ENCODE peak calls at places on chromosomes 11 and 22, in five cellular contexts. One of them, this sample, is unnamed.

GRCh38 chr22:45844949-45845613 is 131.9 kb downstream of the WNT7B start:
- DNase-seq in epithelial cell of esophagus: peak; percentile 33
- DNase-seq in left lung: no peak
- DNase-seq in HAP-1: peak; percentile 37
- DNase-seq in naive thymus-derived CD4-positive, alpha-beta T cell: no peak
- DNase-seq in this sample: no peak

GRCh38 chr11:134030853-134031252 is 38.0 kb upstream of the JAM3 start:
- DNase-seq in epithelial cell of esophagus: no peak
- DNase-seq in left lung: no peak
- DNase-seq in HAP-1: peak; percentile 45
- DNase-seq in naive thymus-derived CD4-positive, alpha-beta T cell: no peak
- DNase-seq in this sample: no peak

GRCh38 chr11:114260077-114260476 is 36.1 kb upstream of the NNMT start:
- DNase-seq in epithelial cell of esophagus: no peak
- DNase-seq in left lung: no peak
- DNase-seq in HAP-1: no peak
- DNase-seq in naive thymus-derived CD4-positive, alpha-beta T cell: no peak
- DNase-seq in this sample: no peak

GRCh38 chr11:35005156-35005780 is 88.8 kb downstream of the PDHX start:
- DNase-seq in epithelial cell of esophagus: peak; percentile 69
- DNase-seq in left lung: no peak
- DNase-seq in HAP-1: no peak
- DNase-seq in naive thymus-derived CD4-positive, alpha-beta T cell: no peak
- DNase-seq in this sample: no peak

GRCh38 chr11:96483550-96483949 is 93.7 kb downstream of the JRKL start:
- DNase-seq in epithelial cell of esophagus: no peak
- DNase-seq in left lung: no peak
- DNase-seq in HAP-1: no peak
- DNase-seq in naive thymus-derived CD4-positive, alpha-beta T cell: no peak
- DNase-seq in this sample: no peak

GRCh38 chr11:45219411-45219810 is 66.7 kb downstream of the SYT13 start:
- DNase-seq in epithelial cell of esophagus: no peak
- DNase-seq in left lung: no peak
- DNase-seq in HAP-1: no peak
- DNase-seq in naive thymus-derived CD4-positive, alpha-beta T cell: no peak
- DNase-seq in this sample: no peak

GRCh38 chr11:110176366-110177056 is 83.3 kb downstream of the ZC3H12C start:
- DNase-seq in epithelial cell of esophagus: no peak
- DNase-seq in left lung: no peak
- DNase-seq in HAP-1: no peak
- DNase-seq in naive thymus-derived CD4-positive, alpha-beta T cell: no peak
- DNase-seq in this sample: no peak

GRCh38 chr11:117090111-117090706 is 8.0 kb downstream of the SIK3 start:
- DNase-seq in epithelial cell of esophagus: peak; percentile 76
- DNase-seq in left lung: no peak
- DNase-seq in HAP-1: no peak
- DNase-seq in naive thymus-derived CD4-positive, alpha-beta T cell: no peak
- DNase-seq in this sample: no peak

GRCh38 chr22:44348963-44349950 is 36.5 kb upstream of the SHISAL1 start:
- DNase-seq in epithelial cell of esophagus: no peak
- DNase-seq in left lung: no peak
- DNase-seq in HAP-1: no peak
- DNase-seq in naive thymus-derived CD4-positive, alpha-beta T cell: no peak
- DNase-seq in this sample: no peak

DNA sequence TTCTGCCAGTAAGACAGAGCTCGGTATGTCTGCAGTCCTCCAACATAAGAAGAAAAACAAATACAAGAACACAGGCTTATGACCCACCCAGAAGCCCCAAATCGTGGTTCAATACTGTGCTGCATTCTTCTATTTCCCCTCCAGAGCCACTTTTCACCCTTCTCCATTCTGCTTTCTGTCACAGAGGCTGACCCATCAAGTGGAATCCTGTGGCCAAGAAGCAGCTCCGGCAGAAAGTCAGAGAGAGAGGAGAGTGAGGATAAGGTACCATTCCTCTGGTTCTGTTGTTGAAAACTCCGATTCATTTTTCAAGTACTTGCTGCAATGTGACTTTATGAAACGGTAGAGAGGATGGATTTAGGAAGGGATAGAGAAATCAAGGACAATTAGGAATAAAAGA is 30.4 kb downstream of the PGM2L1 start:
- DNase-seq in epithelial cell of esophagus: no peak
- DNase-seq in left lung: no peak
- DNase-seq in HAP-1: no peak
- DNase-seq in naive thymus-derived CD4-positive, alpha-beta T cell: no peak
- DNase-seq in this sample: no peak
- H3K4me3 ChIP-seq in epithelial cell of esophagus: no peak overlapping the region
- H3K4me3 ChIP-seq in left lung: no peak overlapping the region
- H3K4me3 ChIP-seq in HAP-1: no peak overlapping the region
- H3K4me3 ChIP-seq in naive thymus-derived CD4-positive, alpha-beta T cell: no peak overlapping the region
- H3K4me3 ChIP-seq in this sample: no peak overlapping the region

GRCh38 chr11:62547691-62548281 is 1.2 kb upstream of the AHNAK start:
- DNase-seq in epithelial cell of esophagus: peak; percentile 99
- DNase-seq in left lung: no peak
- DNase-seq in HAP-1: no peak
- DNase-seq in naive thymus-derived CD4-positive, alpha-beta T cell: no peak
- DNase-seq in this sample: no peak
- H3K4me3 ChIP-seq in epithelial cell of esophagus: peak overlapping the region; percentile 67
- H3K4me3 ChIP-seq in left lung: no peak overlapping the region
- H3K4me3 ChIP-seq in HAP-1: no peak overlapping the region
- H3K4me3 ChIP-seq in naive thymus-derived CD4-positive, alpha-beta T cell: no peak overlapping the region
- H3K4me3 ChIP-seq in this sample: no peak overlapping the region

GRCh38 chr11:78138281-78138680 is 1.1 kb downstream of the ALG8 start:
- DNase-seq in epithelial cell of esophagus: peak; percentile 13
- DNase-seq in left lung: no peak
- DNase-seq in HAP-1: no peak
- DNase-seq in naive thymus-derived CD4-positive, alpha-beta T cell: no peak
- DNase-seq in this sample: no peak
- H3K4me3 ChIP-seq in epithelial cell of esophagus: peak overlapping the region; percentile 99
- H3K4me3 ChIP-seq in left lung: no peak overlapping the region
- H3K4me3 ChIP-seq in HAP-1: no peak overlapping the region
- H3K4me3 ChIP-seq in naive thymus-derived CD4-positive, alpha-beta T cell: peak overlapping the region; percentile 88
- H3K4me3 ChIP-seq in this sample: no peak overlapping the region

GRCh38 chr22:26646158-26646557 is 11.2 kb upstream of the MIAT start:
- DNase-seq in epithelial cell of esophagus: no peak
- DNase-seq in left lung: no peak
- DNase-seq in HAP-1: no peak
- DNase-seq in naive thymus-derived CD4-positive, alpha-beta T cell: no peak
- DNase-seq in this sample: no peak
- H3K4me3 ChIP-seq in epithelial cell of esophagus: no peak overlapping the region
- H3K4me3 ChIP-seq in left lung: no peak overlapping the region
- H3K4me3 ChIP-seq in HAP-1: no peak overlapping the region
- H3K4me3 ChIP-seq in naive thymus-derived CD4-positive, alpha-beta T cell: no peak overlapping the region
- H3K4me3 ChIP-seq in this sample: no peak overlapping the region

GRCh38 chr11:86951706-86952105 is 3.5 kb downstream of the FZD4 start:
- DNase-seq in epithelial cell of esophagus: no peak
- DNase-seq in left lung: no peak
- DNase-seq in HAP-1: no peak
- DNase-seq in naive thymus-derived CD4-positive, alpha-beta T cell: no peak
- DNase-seq in this sample: no peak

GRCh38 chr11:86949995-86950993 is 4.9 kb downstream of the FZD4 start:
- DNase-seq in epithelial cell of esophagus: no peak
- DNase-seq in left lung: no peak
- DNase-seq in HAP-1: no peak
- DNase-seq in naive thymus-derived CD4-positive, alpha-beta T cell: no peak
- DNase-seq in this sample: no peak

GRCh38 chr11:86954288-86955110 is 696 bp downstream of the FZD4 start:
- DNase-seq in epithelial cell of esophagus: peak; percentile 5
- DNase-seq in left lung: no peak
- DNase-seq in HAP-1: peak; percentile 53
- DNase-seq in naive thymus-derived CD4-positive, alpha-beta T cell: no peak
- DNase-seq in this sample: no peak

GRCh38 chr11:86952933-86953637 is 2.1 kb downstream of the FZD4 start:
- DNase-seq in epithelial cell of esophagus: no peak
- DNase-seq in left lung: no peak
- DNase-seq in HAP-1: peak; percentile 33
- DNase-seq in naive thymus-derived CD4-positive, alpha-beta T cell: no peak
- DNase-seq in this sample: no peak

DNA sequence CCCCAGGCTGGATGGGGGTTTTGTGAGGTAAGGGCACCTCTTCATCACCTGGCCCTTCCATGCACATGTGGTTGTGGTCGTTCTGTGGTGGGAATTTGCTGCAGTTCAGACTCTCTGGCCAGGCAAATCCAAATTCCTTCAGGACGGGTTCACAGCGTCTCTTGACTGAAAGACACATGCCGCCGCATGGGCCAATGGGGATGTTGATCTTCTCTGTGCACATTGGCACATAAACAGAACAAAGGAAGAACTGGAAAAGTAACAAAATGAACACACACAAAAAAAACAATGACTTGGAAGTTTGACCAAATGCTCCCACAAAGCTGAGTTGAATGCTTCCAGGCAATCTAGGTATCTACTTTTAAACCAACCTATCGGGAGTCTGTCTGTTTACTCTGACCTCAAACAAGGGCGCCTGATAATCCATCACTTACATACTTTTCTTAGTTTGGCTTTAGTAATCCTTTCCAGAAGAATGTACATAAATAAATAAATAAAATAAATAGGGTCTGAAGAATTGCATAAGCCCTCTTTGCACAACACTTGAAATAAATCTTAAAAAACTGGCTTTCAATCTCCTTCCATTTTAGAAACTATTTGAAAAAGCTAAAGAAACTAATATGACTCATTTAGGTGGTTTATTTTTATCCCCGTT is 2.8 kb downstream of the FZD4 start:
- DNase-seq in epithelial cell of esophagus: no peak
- DNase-seq in left lung: no peak
- DNase-seq in HAP-1: no peak
- DNase-seq in naive thymus-derived CD4-positive, alpha-beta T cell: no peak
- DNase-seq in this sample: no peak
- H3K4me3 ChIP-seq in epithelial cell of esophagus: no peak overlapping the region
- H3K4me3 ChIP-seq in left lung: no peak overlapping the region
- H3K4me3 ChIP-seq in HAP-1: no peak overlapping the region
- H3K4me3 ChIP-seq in naive thymus-derived CD4-positive, alpha-beta T cell: no peak overlapping the region
- H3K4me3 ChIP-seq in this sample: no peak overlapping the region

GRCh38 chr11:98230678-98231077 is 790.1 kb upstream of the CNTN5 start:
- DNase-seq in epithelial cell of esophagus: no peak
- DNase-seq in left lung: no peak
- DNase-seq in HAP-1: no peak
- DNase-seq in naive thymus-derived CD4-positive, alpha-beta T cell: no peak
- DNase-seq in this sample: no peak
- H3K4me3 ChIP-seq in epithelial cell of esophagus: no peak overlapping the region
- H3K4me3 ChIP-seq in left lung: no peak overlapping the region
- H3K4me3 ChIP-seq in HAP-1: no peak overlapping the region
- H3K4me3 ChIP-seq in naive thymus-derived CD4-positive, alpha-beta T cell: no peak overlapping the region
- H3K4me3 ChIP-seq in this sample: no peak overlapping the region

DNA sequence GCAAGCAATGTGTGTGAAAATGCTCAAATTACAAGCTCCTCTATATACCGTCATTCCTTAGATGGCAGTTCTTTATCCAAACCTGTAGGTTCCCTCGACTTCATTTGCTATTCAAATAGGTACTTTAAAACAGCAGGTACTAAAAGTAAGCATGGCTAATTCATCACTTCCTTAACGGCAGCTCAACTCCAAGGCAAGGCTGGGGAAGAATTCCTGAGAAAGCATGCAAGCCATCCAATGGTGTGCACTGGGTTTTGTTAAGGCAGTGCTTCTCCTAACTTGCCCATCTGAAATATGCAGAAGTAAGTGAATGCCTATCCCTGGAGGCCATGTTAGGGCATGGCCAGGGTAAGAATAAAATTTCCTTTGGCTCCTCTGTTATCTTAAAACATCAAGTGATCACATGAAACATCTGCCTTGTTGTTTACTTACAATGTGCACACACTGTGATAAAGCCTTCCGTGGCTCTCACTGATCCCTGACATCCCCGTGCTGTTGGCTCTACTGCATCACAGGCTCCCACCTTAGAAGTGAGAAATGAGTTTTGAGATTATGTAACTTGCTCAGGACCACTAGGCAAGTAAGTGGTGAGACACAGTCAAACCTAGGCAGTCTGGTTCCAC is 52.1 kb downstream of the SMCO4 start:
- DNase-seq in epithelial cell of esophagus: no peak
- DNase-seq in left lung: no peak
- DNase-seq in HAP-1: no peak
- DNase-seq in naive thymus-derived CD4-positive, alpha-beta T cell: no peak
- DNase-seq in this sample: no peak
- H3K4me3 ChIP-seq in epithelial cell of esophagus: no peak overlapping the region
- H3K4me3 ChIP-seq in left lung: no peak overlapping the region
- H3K4me3 ChIP-seq in HAP-1: no peak overlapping the region
- H3K4me3 ChIP-seq in naive thymus-derived CD4-positive, alpha-beta T cell: no peak overlapping the region
- H3K4me3 ChIP-seq in this sample: no peak overlapping the region

GRCh38 chr11:123801765-123802164 is 4.4 kb downstream of the OR6M1 start:
- DNase-seq in epithelial cell of esophagus: no peak
- DNase-seq in left lung: no peak
- DNase-seq in HAP-1: no peak
- DNase-seq in naive thymus-derived CD4-positive, alpha-beta T cell: no peak
- DNase-seq in this sample: no peak

GRCh38 chr11:123799438-123799837 is 6.7 kb downstream of the OR6M1 start:
- DNase-seq in epithelial cell of esophagus: no peak
- DNase-seq in left lung: no peak
- DNase-seq in HAP-1: no peak
- DNase-seq in naive thymus-derived CD4-positive, alpha-beta T cell: no peak
- DNase-seq in this sample: no peak

GRCh38 chr11:123798513-123799252 is 7.5 kb downstream of the OR6M1 start:
- DNase-seq in epithelial cell of esophagus: peak; percentile 15
- DNase-seq in left lung: no peak
- DNase-seq in HAP-1: no peak
- DNase-seq in naive thymus-derived CD4-positive, alpha-beta T cell: no peak
- DNase-seq in this sample: no peak

GRCh38 chr11:123798079-123798478 is 8.1 kb downstream of the OR6M1 start:
- DNase-seq in epithelial cell of esophagus: no peak
- DNase-seq in left lung: no peak
- DNase-seq in HAP-1: no peak
- DNase-seq in naive thymus-derived CD4-positive, alpha-beta T cell: no peak
- DNase-seq in this sample: no peak

DNA sequence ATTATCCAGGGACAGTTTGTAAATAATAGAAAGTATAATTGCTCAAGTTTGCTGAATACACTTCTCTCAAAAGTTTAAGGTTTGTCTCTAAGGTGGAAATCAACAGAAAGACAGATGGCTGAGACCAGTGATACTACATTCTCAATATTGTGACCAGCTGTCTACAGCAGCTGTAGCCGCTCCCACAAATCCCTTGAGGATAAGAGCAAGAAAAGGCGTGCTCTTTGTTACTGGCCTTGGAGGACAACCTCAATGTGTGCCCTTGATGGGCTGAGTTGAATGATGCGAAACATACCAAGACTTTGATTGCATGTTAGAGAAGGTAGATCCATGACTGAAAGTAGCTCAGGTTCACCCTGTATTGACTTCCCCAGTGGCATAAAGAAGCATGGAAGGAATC is 6.1 kb downstream of the OR6M1 start:
- DNase-seq in epithelial cell of esophagus: no peak
- DNase-seq in left lung: no peak
- DNase-seq in HAP-1: no peak
- DNase-seq in naive thymus-derived CD4-positive, alpha-beta T cell: no peak
- DNase-seq in this sample: no peak
- H3K4me3 ChIP-seq in epithelial cell of esophagus: no peak overlapping the region
- H3K4me3 ChIP-seq in left lung: no peak overlapping the region
- H3K4me3 ChIP-seq in HAP-1: no peak overlapping the region
- H3K4me3 ChIP-seq in naive thymus-derived CD4-positive, alpha-beta T cell: no peak overlapping the region
- H3K4me3 ChIP-seq in this sample: no peak overlapping the region

This sample was measured in effector memory CD4-positive, alpha-beta T cell.